ENCODE peak calls at places on chromosomes 13 and 19, in four cellular contexts. One of them, this sample, is unnamed.

GRCh38 chr13:40352385-40352778 is 314.1 kb downstream of the FOXO1 start:
- DNase-seq in body of pancreas: peak; percentile 60
- DNase-seq in stomach: no peak
- DNase-seq in esophagus muscularis mucosa: peak; percentile 93
- DNase-seq in this sample: no peak

GRCh38 chr13:98507060-98507797 is 69.7 kb downstream of the STK24 start:
- DNase-seq in body of pancreas: peak; percentile 78
- DNase-seq in stomach: peak; percentile 86
- DNase-seq in esophagus muscularis mucosa: no peak
- DNase-seq in this sample: no peak

GRCh38 chr19:3336680-3337523 is 29.5 kb upstream of the NFIC start:
- DNase-seq in body of pancreas: peak; percentile 99
- DNase-seq in stomach: peak; percentile 97
- DNase-seq in esophagus muscularis mucosa: peak; percentile 97
- DNase-seq in this sample: peak; percentile 90

GRCh38 chr19:35346193-35347052 is 1.3 kb upstream of the FFAR1 start:
- DNase-seq in body of pancreas: no peak
- DNase-seq in stomach: peak; percentile 44
- DNase-seq in esophagus muscularis mucosa: peak; percentile 89
- DNase-seq in this sample: peak; percentile 46

GRCh38 chr19:13795595-13796300 is 505 bp downstream of the ZSWIM4 start:
- DNase-seq in body of pancreas: peak; percentile 45
- DNase-seq in stomach: no peak
- DNase-seq in esophagus muscularis mucosa: no peak
- DNase-seq in this sample: no peak

GRCh38 chr19:15701757-15702589 is 25.9 kb upstream of the OR10H2 start:
- DNase-seq in body of pancreas: no peak
- DNase-seq in stomach: no peak
- DNase-seq in esophagus muscularis mucosa: no peak
- DNase-seq in this sample: no peak

GRCh38 chr19:33621811-33622504 is at the start of gene CHST8:
- DNase-seq in body of pancreas: peak; percentile 64
- DNase-seq in stomach: peak; percentile 42
- DNase-seq in esophagus muscularis mucosa: no peak
- DNase-seq in this sample: no peak

GRCh38 chr19:47729799-47730520 is 15.4 kb upstream of the NOP53 start:
- DNase-seq in body of pancreas: peak; percentile 91
- DNase-seq in stomach: peak; percentile 81
- DNase-seq in esophagus muscularis mucosa: no peak
- DNase-seq in this sample: no peak

GRCh38 chr19:29528946-29529645 is 3.3 kb downstream of the VSTM2B start:
- DNase-seq in body of pancreas: no peak
- DNase-seq in stomach: no peak
- DNase-seq in esophagus muscularis mucosa: no peak
- DNase-seq in this sample: peak; percentile 35

GRCh38 chr19:53158119-53158656 is 665 bp downstream of the ZNF347 start:
- DNase-seq in body of pancreas: peak; percentile 40
- DNase-seq in stomach: peak; percentile 29
- DNase-seq in esophagus muscularis mucosa: no peak
- DNase-seq in this sample: peak; percentile 59

GRCh38 chr13:42547615-42548014 is 26.3 kb upstream of the TNFSF11 start:
- DNase-seq in body of pancreas: no peak
- DNase-seq in stomach: no peak
- DNase-seq in esophagus muscularis mucosa: peak; percentile 66
- DNase-seq in this sample: no peak

GRCh38 chr19:44570984-44571684 is 41.7 kb upstream of the CEACAM20 start:
- DNase-seq in body of pancreas: peak; percentile 80
- DNase-seq in stomach: peak; percentile 65
- DNase-seq in esophagus muscularis mucosa: no peak
- DNase-seq in this sample: peak; percentile 28

GRCh38 chr19:32339988-32340874 is 5.2 kb upstream of the ZNF507 start:
- DNase-seq in body of pancreas: peak; percentile 83
- DNase-seq in stomach: peak; percentile 82
- DNase-seq in esophagus muscularis mucosa: no peak
- DNase-seq in this sample: peak; percentile 47

GRCh38 chr13:84946144-84946543 is 853.1 kb downstream of the SLITRK6 start:
- DNase-seq in body of pancreas: no peak
- DNase-seq in stomach: no peak
- DNase-seq in esophagus muscularis mucosa: no peak
- DNase-seq in this sample: no peak

GRCh38 chr19:17530586-17530985 is 19.1 kb downstream of the PGLS start:
- DNase-seq in body of pancreas: no peak
- DNase-seq in stomach: no peak
- DNase-seq in esophagus muscularis mucosa: no peak
- DNase-seq in this sample: no peak

GRCh38 chr19:45215391-45216191 is 29.6 kb downstream of the EXOC3L2 start:
- DNase-seq in body of pancreas: peak; percentile 78
- DNase-seq in stomach: peak; percentile 77
- DNase-seq in esophagus muscularis mucosa: no peak
- DNase-seq in this sample: no peak

GRCh38 chr19:32196690-32197420 is 148.6 kb upstream of the ZNF507 start:
- DNase-seq in body of pancreas: no peak
- DNase-seq in stomach: no peak
- DNase-seq in esophagus muscularis mucosa: peak; percentile 77
- DNase-seq in this sample: no peak

GRCh38 chr19:38429055-38429810 is 3.2 kb upstream of the RASGRP4 start:
- DNase-seq in body of pancreas: no peak
- DNase-seq in stomach: no peak
- DNase-seq in esophagus muscularis mucosa: no peak
- DNase-seq in this sample: no peak

GRCh38 chr13:109673477-109673876 is 112.9 kb downstream of the IRS2 start:
- DNase-seq in body of pancreas: no peak
- DNase-seq in stomach: no peak
- DNase-seq in esophagus muscularis mucosa: no peak
- DNase-seq in this sample: no peak

GRCh38 chr13:30463820-30464495 is 1.8 kb downstream of the HMGB1 start:
- DNase-seq in body of pancreas: peak; percentile 72
- DNase-seq in stomach: peak; percentile 61
- DNase-seq in esophagus muscularis mucosa: peak; percentile 92
- DNase-seq in this sample: peak; percentile 78
- TF ChIP-seq POLR2A in body of pancreas: peak; percentile 57
- TF ChIP-seq POLR2A in stomach: no peak
- TF ChIP-seq POLR2A in esophagus muscularis mucosa: no peak
- TF ChIP-seq POLR2A in this sample: peak; percentile 16

GRCh38 chr19:20077791-20078463 is at the start of gene ZNF90:
- DNase-seq in body of pancreas: peak; percentile 99
- DNase-seq in stomach: peak; percentile 97
- DNase-seq in esophagus muscularis mucosa: peak; percentile 98
- DNase-seq in this sample: peak; percentile 95
- TF ChIP-seq CTCF in body of pancreas: no peak
- TF ChIP-seq CTCF in stomach: no peak
- TF ChIP-seq CTCF in esophagus muscularis mucosa: no peak
- TF ChIP-seq CTCF in this sample: no peak

DNA sequence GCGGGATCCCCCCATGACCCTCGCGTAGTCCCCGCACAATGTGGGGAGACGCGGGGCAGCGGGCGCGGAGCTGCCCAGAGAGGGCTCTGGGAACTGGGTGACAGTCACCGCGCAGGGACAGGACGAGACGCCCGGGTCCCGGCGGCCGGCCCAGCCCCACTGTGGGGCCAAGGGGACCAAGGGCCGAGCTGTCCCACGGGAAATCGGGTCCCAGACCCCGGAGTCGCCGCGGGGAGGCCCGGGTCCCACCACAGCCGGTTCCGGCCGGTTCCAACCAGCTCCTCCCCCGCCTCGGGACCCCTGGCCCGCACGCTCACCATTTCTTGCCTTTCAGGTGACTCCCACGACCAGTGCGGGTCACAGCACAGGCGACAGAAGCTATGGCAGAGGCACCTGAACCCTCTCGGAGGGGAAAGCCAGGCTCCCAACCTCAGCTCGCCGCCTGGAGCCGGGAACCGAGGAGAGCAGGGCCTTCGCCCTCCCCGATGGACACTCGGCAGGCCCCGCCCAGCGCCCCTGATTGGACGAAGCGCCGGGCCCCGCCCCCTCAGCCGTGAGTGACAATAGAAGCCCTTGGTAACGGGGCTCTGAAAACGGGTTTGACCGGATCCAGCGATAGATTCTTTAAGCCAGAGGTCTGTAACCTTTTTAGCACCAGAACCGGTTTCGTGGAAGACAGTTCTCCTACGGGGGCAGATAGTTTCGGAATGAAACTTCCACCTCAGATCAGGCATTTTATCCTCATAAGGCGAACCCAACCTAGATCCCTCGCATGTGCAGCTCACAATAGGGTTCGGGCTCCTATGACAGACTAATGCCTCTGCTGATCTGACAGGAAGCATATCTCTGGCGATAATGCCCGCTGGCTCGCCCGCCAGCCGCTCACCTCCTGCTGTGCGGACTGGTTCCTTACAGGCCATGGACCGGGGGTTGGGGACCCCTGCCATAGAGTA is at the start of gene ZNF433:
- DNase-seq in body of pancreas: peak; percentile 100
- DNase-seq in stomach: peak; percentile 99
- DNase-seq in esophagus muscularis mucosa: peak; percentile 98
- DNase-seq in this sample: peak; percentile 92
- TF ChIP-seq POLR2A in body of pancreas: peak; percentile 92
- TF ChIP-seq POLR2A in stomach: no peak
- TF ChIP-seq POLR2A in esophagus muscularis mucosa: no peak
- TF ChIP-seq POLR2A in this sample: no peak

GRCh38 chr13:23161176-23161825 is 19.5 kb upstream of the SGCG start:
- DNase-seq in body of pancreas: no peak
- DNase-seq in stomach: no peak
- DNase-seq in esophagus muscularis mucosa: no peak
- DNase-seq in this sample: no peak

GRCh38 chr13:23159587-23160240 is 21.1 kb upstream of the SGCG start:
- DNase-seq in body of pancreas: no peak
- DNase-seq in stomach: no peak
- DNase-seq in esophagus muscularis mucosa: no peak
- DNase-seq in this sample: no peak

GRCh38 chr13:23160241-23161175 is 20.3 kb upstream of the SGCG start:
- DNase-seq in body of pancreas: no peak
- DNase-seq in stomach: no peak
- DNase-seq in esophagus muscularis mucosa: no peak
- DNase-seq in this sample: no peak

DNA sequence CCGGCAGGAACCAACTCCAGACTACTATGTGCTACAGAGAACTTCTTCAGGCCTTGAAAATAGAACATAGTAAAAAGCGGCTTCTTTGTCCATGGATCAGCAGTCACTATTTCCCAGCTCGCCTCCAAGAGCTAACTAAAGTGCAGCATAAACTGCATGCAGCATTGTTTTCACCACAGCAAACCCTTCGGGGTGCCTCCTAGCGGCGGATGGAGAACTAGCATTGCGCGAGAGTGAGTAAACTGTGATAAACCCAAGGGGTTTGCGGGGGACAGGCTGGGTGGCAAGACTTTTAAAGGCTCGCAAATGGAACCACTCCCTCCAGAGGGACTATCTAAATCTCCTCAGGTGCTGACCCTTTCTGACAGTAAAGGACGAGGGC is 21.6 kb upstream of the SGCG start:
- DNase-seq in body of pancreas: peak; percentile 12
- DNase-seq in stomach: no peak
- DNase-seq in esophagus muscularis mucosa: no peak
- DNase-seq in this sample: no peak
- TF ChIP-seq CTCF in body of pancreas: no peak
- TF ChIP-seq CTCF in stomach: no peak
- TF ChIP-seq CTCF in esophagus muscularis mucosa: peak; percentile 34
- TF ChIP-seq CTCF in this sample: no peak

GRCh38 chr13:22062478-22063205 is 391.8 kb downstream of the FGF9 start:
- DNase-seq in body of pancreas: no peak
- DNase-seq in stomach: no peak
- DNase-seq in esophagus muscularis mucosa: peak; percentile 70
- DNase-seq in this sample: no peak

GRCh38 chr13:22060187-22060586 is 389.3 kb downstream of the FGF9 start:
- DNase-seq in body of pancreas: no peak
- DNase-seq in stomach: no peak
- DNase-seq in esophagus muscularis mucosa: peak; percentile 81
- DNase-seq in this sample: no peak

GRCh38 chr13:22061806-22062391 is 391.0 kb downstream of the FGF9 start:
- DNase-seq in body of pancreas: no peak
- DNase-seq in stomach: no peak
- DNase-seq in esophagus muscularis mucosa: peak; percentile 87
- DNase-seq in this sample: no peak

GRCh38 chr13:22063416-22064124 is 392.7 kb downstream of the FGF9 start:
- DNase-seq in body of pancreas: no peak
- DNase-seq in stomach: no peak
- DNase-seq in esophagus muscularis mucosa: peak; percentile 26
- DNase-seq in this sample: no peak

DNA sequence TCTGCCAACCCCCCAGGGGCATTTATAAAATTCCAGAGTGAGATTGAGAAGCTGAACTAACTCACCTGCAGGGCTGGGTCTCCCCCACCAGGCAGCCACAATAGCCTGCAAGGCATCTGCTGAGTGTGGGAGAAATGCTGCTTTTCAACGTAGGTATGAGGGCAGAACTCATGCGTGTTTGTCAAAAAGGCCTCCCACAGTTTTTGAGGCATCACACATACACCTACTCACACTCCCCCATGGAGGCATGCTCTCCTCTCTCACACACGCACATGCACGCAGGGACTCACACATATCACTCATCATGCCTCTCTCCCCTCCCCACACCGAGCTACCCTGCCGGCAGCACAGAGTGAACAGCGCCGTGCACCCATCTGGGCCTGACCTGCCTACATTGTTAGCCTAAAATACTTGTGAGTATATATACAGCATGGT is 390.5 kb downstream of the FGF9 start:
- DNase-seq in body of pancreas: no peak
- DNase-seq in stomach: no peak
- DNase-seq in esophagus muscularis mucosa: peak; percentile 78
- DNase-seq in this sample: no peak
- TF ChIP-seq POLR2A in body of pancreas: no peak
- TF ChIP-seq POLR2A in stomach: no peak
- TF ChIP-seq POLR2A in esophagus muscularis mucosa: no peak
- TF ChIP-seq POLR2A in this sample: no peak

DNA sequence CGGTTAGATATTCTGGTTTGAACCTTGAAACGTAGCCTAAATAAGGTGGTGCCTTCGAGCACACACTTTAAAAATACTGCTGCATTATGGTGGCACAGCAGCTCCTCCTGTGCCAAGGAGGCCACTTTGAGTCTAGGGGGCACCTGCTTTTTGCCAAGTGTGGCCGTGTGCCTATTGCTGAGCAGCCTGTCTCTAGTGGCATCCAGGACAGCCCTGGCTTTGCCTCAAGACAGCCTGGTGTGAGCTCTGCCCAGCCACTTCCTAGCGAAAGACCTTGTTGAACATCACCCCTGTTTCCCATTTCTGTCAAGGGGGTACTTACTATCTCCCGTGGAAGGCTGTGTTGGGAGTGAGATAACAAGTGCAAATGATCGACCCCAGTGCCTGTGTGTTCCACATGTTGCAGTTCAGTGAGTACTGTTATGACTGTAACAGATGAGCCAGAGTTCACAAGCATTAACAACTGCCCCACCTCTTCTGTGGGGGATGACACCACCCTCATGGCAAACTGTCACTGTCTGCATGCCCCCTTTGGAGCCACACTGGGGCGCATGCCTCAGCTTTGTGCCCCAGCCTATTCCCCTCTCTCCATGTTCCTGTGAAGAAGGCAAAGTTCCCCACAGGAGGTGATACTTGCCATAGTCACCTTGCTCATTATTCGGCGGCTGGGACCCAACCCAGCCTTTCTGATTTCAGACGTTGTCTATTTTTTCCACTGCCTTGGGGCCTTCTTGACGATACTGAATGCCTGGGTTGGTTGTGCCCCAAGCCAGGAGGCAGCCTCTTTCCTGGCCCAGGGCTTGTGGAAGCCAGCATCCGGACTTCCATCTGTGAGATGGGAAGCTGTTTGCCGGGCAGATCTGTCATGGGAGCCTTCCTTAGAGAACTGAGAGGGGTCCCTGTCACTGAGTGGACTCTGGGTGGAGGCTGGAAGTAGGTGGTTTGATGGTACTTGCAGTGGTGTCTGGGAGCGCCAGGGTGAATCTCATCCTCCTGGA is 5.4 kb downstream of the GATAD2A start:
- DNase-seq in body of pancreas: no peak
- DNase-seq in stomach: no peak
- DNase-seq in esophagus muscularis mucosa: no peak
- DNase-seq in this sample: no peak
- TF ChIP-seq CTCF in body of pancreas: no peak
- TF ChIP-seq CTCF in stomach: no peak
- TF ChIP-seq CTCF in esophagus muscularis mucosa: no peak
- TF ChIP-seq CTCF in this sample: no peak

This sample was measured in Peyer's patch.